ENCODE peak calls at places on chromosomes 16 and 17, in six cellular contexts. E is brain microvascular endothelial cell, J is left ventricle myocardium inferior, F is heart left ventricle, I is esophagus muscularis mucosa, B is psoas muscle. M is an unnamed sample.

GRCh38 chr16:2819179-2819938 is 2.3 kb downstream of the PRSS21 start:
- DNase-seq in E (no peak), J (no peak), F (no peak), I (no peak), B (no peak), M (no peak)

GRCh38 chr17:48540213-48540612 is 4.7 kb downstream of the HOXB2 start:
- DNase-seq in E (no peak), J (no peak), F (no peak), I (no peak), B (no peak), M (no peak)

GRCh38 chr17:6913608-6914443 is 82.0 kb upstream of the ALOX12 start:
- DNase-seq in E (peak), J (peak), F (peak), I (no peak), B (peak), M (no peak)

GRCh38 chr17:48026503-48027321 is 10.9 kb downstream of the COPZ2 start:
- DNase-seq in E (peak), J (peak), F (peak), I (no peak), B (peak), M (peak)

GRCh38 chr17:42665581-42666001 is 6.5 kb downstream of the TUBG2 start:
- DNase-seq in E (no peak), J (no peak), F (no peak), I (no peak), B (no peak), M (no peak)

GRCh38 chr16:27676807-27677206 is 126.9 kb downstream of the KATNIP start:
- DNase-seq in E (peak), J (no peak), F (no peak), I (no peak), B (no peak), M (no peak)

GRCh38 chr17:56593741-56594527 is 435 bp downstream of the NOG start:
- DNase-seq in E (peak), J (peak), F (peak), I (no peak), B (peak), M (peak)

GRCh38 chr17:18250708-18251107 is 7.8 kb downstream of the FLII start:
- DNase-seq in E (no peak), J (no peak), F (no peak), I (no peak), B (no peak), M (no peak)

GRCh38 chr16:87210949-87211348 is 106.2 kb downstream of the C16orf95 start:
- DNase-seq in E (no peak), J (no peak), F (no peak), I (no peak), B (no peak), M (no peak)

GRCh38 chr17:78664476-78665384 is 87.5 kb upstream of the DNAH17 start:
- DNase-seq in E (no peak), J (no peak), F (no peak), I (no peak), B (no peak), M (no peak)

GRCh38 chr16:71426069-71426879 is 15.6 kb downstream of the TLE7 start:
- DNase-seq in E (peak), J (no peak), F (no peak), I (no peak), B (no peak), M (peak)

GRCh38 chr16:67537636-67538591 is 9.3 kb downstream of the RIPOR1 start:
- DNase-seq in E (no peak), J (peak), F (peak), I (no peak), B (peak), M (no peak)

GRCh38 chr17:44219126-44219635 is 294 bp downstream of the UBTF start:
- DNase-seq in E (no peak), J (peak), F (peak), I (no peak), B (peak), M (no peak)

GRCh38 chr17:3935140-3935542 is 18.9 kb upstream of the P2RX1 start:
- DNase-seq in E (peak), J (peak), F (no peak), I (no peak), B (peak), M (no peak)

GRCh38 chr16:78987676-78988075 is 612.9 kb downstream of the MAF start:
- DNase-seq in E (no peak), J (no peak), F (no peak), I (no peak), B (no peak), M (peak)

GRCh38 chr16:76574651-76575050 is 297.4 kb downstream of the CNTNAP4 start:
- DNase-seq in E (no peak), J (no peak), F (no peak), I (no peak), B (no peak), M (no peak)

GRCh38 chr17:59785091-59785799 is 77.8 kb downstream of the VMP1 start:
- DNase-seq in E (no peak), J (no peak), F (no peak), I (no peak), B (no peak), M (no peak)

GRCh38 chr16:21565816-21566669 is 33.3 kb upstream of the METTL9 start:
- DNase-seq in E (no peak), J (no peak), F (no peak), I (no peak), B (no peak), M (no peak)

GRCh38 chr17:8941980-8942617 is 23.4 kb downstream of the PIK3R5 start:
- DNase-seq in E (no peak), J (no peak), F (peak), I (no peak), B (no peak), M (no peak)

GRCh38 chr17:74737299-74738050 is 419 bp downstream of the RAB37 start:
- DNase-seq in E (no peak), J (no peak), F (no peak), I (no peak), B (no peak), M (no peak)

GRCh38 chr16:77290451-77291110 is 91.4 kb downstream of the SYCE1L start:
- DNase-seq in E (peak), J (no peak), F (no peak), I (no peak), B (no peak), M (no peak)

GRCh38 chr16:30585400-30586191 is at the start of gene ZNF785:
- DNase-seq in E (peak), J (peak), F (peak), I (peak), B (peak), M (peak)

GRCh38 chr16:72291531-72291981 is 119.6 kb upstream of the PMFBP1 start:
- DNase-seq in E (peak), J (no peak), F (no peak), I (no peak), B (no peak), M (peak)

GRCh38 chr17:75740631-75741077 is 19.4 kb downstream of the ITGB4 start:
- DNase-seq in E (no peak), J (no peak), F (no peak), I (no peak), B (no peak), M (no peak)
- TF ChIP-seq CTCF in E (no peak), J (no peak), F (no peak), I (no peak), B (no peak), M (no peak)

DNA sequence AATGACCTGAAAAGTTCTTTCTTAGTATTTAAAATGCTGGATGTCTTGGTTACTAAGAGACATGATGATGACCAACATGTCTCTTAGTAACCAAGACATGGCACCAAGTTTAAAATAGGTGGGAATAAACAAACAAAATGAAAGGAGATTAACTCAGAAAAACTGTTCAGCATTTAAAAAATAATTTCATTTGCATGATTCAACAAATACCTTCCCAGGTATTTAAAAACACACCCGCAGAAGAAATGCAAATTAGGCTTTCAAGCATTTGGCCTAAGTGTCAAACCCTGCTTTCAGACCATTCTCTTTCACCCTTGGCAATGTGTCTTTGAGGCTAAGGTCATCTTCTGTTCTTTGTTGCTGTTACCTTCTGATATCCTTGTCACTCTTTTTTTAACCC is 91.4 kb upstream of the CORO6 start:
- DNase-seq in E (no peak), J (no peak), F (no peak), I (no peak), B (no peak), M (no peak)
- H3K27ac ChIP-seq in E (no peak), J (peak), F (no peak), I (no peak), B (peak), M (no peak)

GRCh38 chr17:68641276-68642117 is 40.3 kb upstream of the FAM20A start:
- DNase-seq in E (no peak), J (no peak), F (no peak), I (no peak), B (no peak), M (no peak)

GRCh38 chr17:68642118-68642412 is 40.9 kb upstream of the FAM20A start:
- DNase-seq in E (no peak), J (no peak), F (no peak), I (no peak), B (no peak), M (no peak)

DNA sequence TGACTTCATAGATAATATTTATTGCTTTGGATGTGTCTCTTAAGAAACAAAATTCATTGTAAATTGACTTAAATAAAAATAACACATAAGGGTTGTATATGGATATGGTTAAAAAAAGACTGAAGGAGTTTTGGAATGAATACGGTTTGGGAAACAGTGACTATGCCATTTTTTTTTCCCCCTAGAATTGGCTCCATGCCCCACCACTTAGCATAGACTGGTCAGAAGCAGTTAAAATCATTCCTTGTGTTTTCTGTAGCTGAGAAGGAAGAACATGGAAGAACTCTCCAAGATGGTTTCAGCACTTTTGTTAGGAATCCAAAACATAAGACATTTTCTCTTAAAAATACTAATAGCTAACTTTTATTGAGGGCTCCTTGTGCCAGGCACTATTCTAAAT is 39.4 kb upstream of the FAM20A start:
- DNase-seq in E (no peak), J (no peak), F (no peak), I (no peak), B (no peak), M (no peak)
- TF ChIP-seq CTCF in E (no peak), J (no peak), F (no peak), I (no peak), B (no peak), M (no peak)

GRCh38 chr16:73768786-73769203 is 527.8 kb upstream of the PSMD7 start:
- DNase-seq in E (peak), J (no peak), F (no peak), I (no peak), B (no peak), M (no peak)

GRCh38 chr16:73771676-73772075 is 524.9 kb upstream of the PSMD7 start:
- DNase-seq in E (peak), J (no peak), F (no peak), I (no peak), B (no peak), M (no peak)

DNA sequence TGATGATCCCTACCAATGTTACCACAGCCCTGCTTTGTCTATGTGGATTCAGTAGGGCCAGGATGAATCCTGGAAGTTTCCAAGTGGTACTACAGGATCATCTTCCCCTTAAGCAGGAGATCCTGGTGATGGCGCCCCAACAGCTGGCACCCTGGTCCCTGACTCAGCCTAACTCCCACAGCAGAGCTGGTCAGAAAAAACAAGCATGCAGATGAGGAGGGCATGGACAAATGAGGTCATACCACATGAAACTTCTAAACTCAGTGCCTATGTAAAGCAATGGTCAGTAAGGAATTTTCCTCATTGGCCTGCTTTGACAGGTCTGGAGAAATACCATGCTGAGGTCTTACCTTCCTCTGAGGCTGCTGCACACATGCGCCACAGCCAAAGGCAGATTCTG is 525.4 kb upstream of the PSMD7 start:
- DNase-seq in E (peak), J (no peak), F (no peak), I (no peak), B (no peak), M (no peak)
- H3K27ac ChIP-seq in E (peak), J (no peak), F (no peak), I (no peak), B (no peak), M (no peak)

GRCh38 chr17:1894753-1895339 is 65.0 kb downstream of the RPA1 start:
- DNase-seq in E (no peak), J (no peak), F (no peak), I (no peak), B (no peak), M (no peak)
- TF ChIP-seq CTCF in E (no peak), J (no peak), F (no peak), I (no peak), B (no peak), M (no peak)

DNA sequence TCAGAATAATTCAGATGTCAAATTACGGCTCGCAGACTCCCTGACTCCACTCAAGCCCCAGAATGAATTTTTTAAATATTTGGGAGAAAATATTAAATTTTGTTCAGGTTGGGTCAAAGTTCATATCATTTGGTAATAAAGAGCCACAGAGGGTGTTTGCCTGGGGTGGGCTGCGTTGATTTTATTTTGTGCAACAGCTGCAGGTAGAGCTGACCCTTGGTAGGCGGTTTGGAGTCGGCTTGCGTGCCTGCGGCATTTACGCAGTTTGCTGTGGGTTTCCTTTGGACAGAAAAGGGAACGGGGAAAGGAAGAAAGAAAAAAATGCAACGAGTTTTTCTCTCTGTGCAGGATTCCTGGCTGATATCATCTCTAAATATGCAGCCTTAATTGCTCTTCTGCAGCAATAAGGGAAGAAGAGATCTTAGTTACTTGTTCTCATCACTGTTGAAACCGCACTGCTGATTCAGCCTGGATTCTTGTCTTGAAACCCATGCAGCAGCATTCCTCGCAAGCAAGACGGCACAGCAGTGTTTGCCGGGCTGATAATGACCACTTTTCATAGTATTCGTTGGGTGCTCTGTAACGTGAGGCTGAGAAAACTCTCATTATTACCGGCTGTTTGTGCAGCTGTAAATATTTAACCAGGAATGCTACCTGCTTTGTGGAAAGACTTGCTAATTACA is 114.6 kb downstream of the IRX3 start:
- DNase-seq in E (peak), J (no peak), F (no peak), I (no peak), B (no peak), M (peak)
- H3K27ac ChIP-seq in E (no peak), J (no peak), F (no peak), I (no peak), B (no peak), M (no peak)

DNA sequence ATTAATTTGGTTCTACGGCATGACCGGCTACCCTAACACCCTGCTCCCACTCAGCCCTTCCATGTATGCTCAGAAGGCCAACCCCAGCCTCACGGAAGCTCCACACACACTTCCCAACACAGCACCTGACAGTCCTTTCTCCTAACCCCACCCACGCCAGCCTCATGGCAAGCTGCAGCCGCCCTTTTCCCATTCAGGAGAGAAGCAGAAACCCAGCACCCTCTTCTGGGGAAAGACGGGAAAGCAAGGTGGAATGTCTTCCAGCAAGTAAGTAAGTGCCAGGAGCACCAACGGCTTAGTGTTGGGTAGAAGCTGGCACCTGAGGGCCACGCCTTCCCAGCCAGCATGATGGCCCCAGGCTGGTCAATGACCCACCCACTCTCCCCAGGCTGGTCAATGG is 32.1 kb downstream of the ABR start:
- DNase-seq in E (peak), J (no peak), F (no peak), I (no peak), B (peak), M (peak)
- TF ChIP-seq CTCF in E (peak), J (peak), F (peak), I (peak), B (peak), M (peak)

GRCh38 chr17:31843382-31843780 is 15.7 kb downstream of the COPRS start:
- DNase-seq in E (peak), J (no peak), F (no peak), I (no peak), B (no peak), M (no peak)
- H3K27ac ChIP-seq in E (no peak), J (peak), F (peak), I (peak), B (no peak), M (no peak)

GRCh38 chr17:63827002-63827800 is at the start of the genes FTSJ3 and PSMC5:
- DNase-seq in E (peak), J (peak), F (peak), I (peak), B (peak), M (peak)

GRCh38 chr17:63827801-63828221 is 348 bp upstream of the FTSJ3 start:
- DNase-seq in E (no peak), J (no peak), F (no peak), I (no peak), B (no peak), M (no peak)

GRCh38 chr17:63824362-63824761 is 2.9 kb upstream of the PSMC5 start:
- DNase-seq in E (no peak), J (no peak), F (no peak), I (no peak), B (no peak), M (no peak)

GRCh38 chr17:63828936-63829335 is 1.5 kb upstream of the FTSJ3 start:
- DNase-seq in E (no peak), J (no peak), F (no peak), I (no peak), B (no peak), M (no peak)

GRCh38 chr17:63826468-63827001 is 696 bp upstream of the PSMC5 start:
- DNase-seq in E (peak), J (peak), F (no peak), I (no peak), B (no peak), M (no peak)
- TF ChIP-seq CTCF in E (peak), J (no peak), F (no peak), I (no peak), B (no peak), M (no peak)

DNA sequence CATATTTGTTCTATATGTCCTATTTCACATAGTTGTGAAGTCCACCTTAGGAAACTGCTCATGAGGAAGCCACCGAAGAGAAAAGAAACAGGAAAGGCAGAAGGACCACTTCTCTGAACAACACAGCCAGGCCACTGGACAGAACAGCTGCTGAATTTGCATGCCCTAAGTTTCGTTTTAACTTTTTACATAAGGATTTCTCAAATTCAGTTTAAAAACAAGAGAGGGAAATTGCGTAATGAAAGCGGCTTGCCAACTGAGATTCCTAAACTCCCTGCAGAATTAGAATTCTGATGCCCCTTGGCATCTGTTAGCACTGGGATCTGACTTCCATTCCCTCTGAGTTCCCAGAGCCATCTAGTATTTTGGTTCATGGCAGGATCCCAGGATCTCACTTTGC is 5.0 kb upstream of the CCL8 start:
- DNase-seq in E (no peak), J (no peak), F (no peak), I (peak), B (no peak), M (no peak)
- H3K27ac ChIP-seq in E (no peak), J (peak), F (peak), I (peak), B (no peak), M (no peak)

M was measured in foreskin keratinocyte.